ENCODE peak calls at places on chromosomes 12 and 14, in nine cellular contexts. One of them, this sample, is unnamed.

GRCh38 chr12:20629414-20630156 is 65.5 kb upstream of the SLCO1C1 start:
- DNase-seq in iris pigment epithelial cell: peak
- DNase-seq in activated T-helper 1 cell treated with anti-CD3 and anti-CD28 coated beads, Interleukin-12 subunit alpha, Interleukin-12 subunit beta, Interleukin-2, Interleukin-4 antibody, amounts not matched to agents 30 ng/mL and 10 ng/mL and 1 ng/mL, durations not matched to agents 14 hours and 24 hours and 36 hours: no peak
- DNase-seq in stimulated activated CD4-positive, alpha-beta T cell treated with anti-CD3 and anti-CD28 coated beads, TNF-alpha, amount 100 ng/mL, for 1 hour: no peak
- DNase-seq in fibroblast of pulmonary artery: peak
- DNase-seq in AG10803: peak
- DNase-seq in HFFc6: peak
- DNase-seq in psoas muscle: no peak
- DNase-seq in NCI-H446: no peak
- DNase-seq in this sample: no peak

GRCh38 chr14:101175731-101176534 is 272.4 kb upstream of the RTL1 start:
- DNase-seq in HFFc6: no peak
- DNase-seq in fibroblast of pulmonary artery: no peak
- DNase-seq in psoas muscle: no peak
- DNase-seq in NCI-H446: no peak
- DNase-seq in AG10803: no peak
- DNase-seq in stimulated activated CD4-positive, alpha-beta T cell treated with anti-CD3 and anti-CD28 coated beads, TNF-alpha, amount 100 ng/mL, for 1 hour: no peak
- DNase-seq in activated T-helper 1 cell treated with anti-CD3 and anti-CD28 coated beads, Interleukin-12 subunit alpha, Interleukin-12 subunit beta, Interleukin-2, Interleukin-4 antibody, amounts not matched to agents 30 ng/mL and 10 ng/mL and 1 ng/mL, durations not matched to agents 14 hours and 24 hours and 36 hours: no peak
- DNase-seq in iris pigment epithelial cell: no peak
- DNase-seq in this sample: no peak

GRCh38 chr14:80136358-80136757 is 74.9 kb downstream of the DIO2 start:
- DNase-seq in activated T-helper 1 cell treated with anti-CD3 and anti-CD28 coated beads, Interleukin-12 subunit alpha, Interleukin-12 subunit beta, Interleukin-2, Interleukin-4 antibody, amounts not matched to agents 30 ng/mL and 10 ng/mL and 1 ng/mL, durations not matched to agents 14 hours and 24 hours and 36 hours: no peak
- DNase-seq in iris pigment epithelial cell: peak
- DNase-seq in HFFc6: no peak
- DNase-seq in stimulated activated CD4-positive, alpha-beta T cell treated with anti-CD3 and anti-CD28 coated beads, TNF-alpha, amount 100 ng/mL, for 1 hour: no peak
- DNase-seq in fibroblast of pulmonary artery: no peak
- DNase-seq in psoas muscle: no peak
- DNase-seq in AG10803: no peak
- DNase-seq in NCI-H446: no peak
- DNase-seq in this sample: peak

GRCh38 chr12:51867796-51868428 is 19.4 kb upstream of the FIGNL2 start:
- DNase-seq in fibroblast of pulmonary artery: no peak
- DNase-seq in psoas muscle: peak
- DNase-seq in stimulated activated CD4-positive, alpha-beta T cell treated with anti-CD3 and anti-CD28 coated beads, TNF-alpha, amount 100 ng/mL, for 1 hour: no peak
- DNase-seq in AG10803: no peak
- DNase-seq in NCI-H446: no peak
- DNase-seq in HFFc6: no peak
- DNase-seq in iris pigment epithelial cell: no peak
- DNase-seq in activated T-helper 1 cell treated with anti-CD3 and anti-CD28 coated beads, Interleukin-12 subunit alpha, Interleukin-12 subunit beta, Interleukin-2, Interleukin-4 antibody, amounts not matched to agents 30 ng/mL and 10 ng/mL and 1 ng/mL, durations not matched to agents 14 hours and 24 hours and 36 hours: no peak
- DNase-seq in this sample: no peak

GRCh38 chr12:11795910-11796459 is 146.5 kb downstream of the ETV6 start:
- DNase-seq in stimulated activated CD4-positive, alpha-beta T cell treated with anti-CD3 and anti-CD28 coated beads, TNF-alpha, amount 100 ng/mL, for 1 hour: no peak
- DNase-seq in fibroblast of pulmonary artery: peak
- DNase-seq in HFFc6: peak
- DNase-seq in AG10803: peak
- DNase-seq in NCI-H446: no peak
- DNase-seq in activated T-helper 1 cell treated with anti-CD3 and anti-CD28 coated beads, Interleukin-12 subunit alpha, Interleukin-12 subunit beta, Interleukin-2, Interleukin-4 antibody, amounts not matched to agents 30 ng/mL and 10 ng/mL and 1 ng/mL, durations not matched to agents 14 hours and 24 hours and 36 hours: no peak
- DNase-seq in psoas muscle: no peak
- DNase-seq in iris pigment epithelial cell: peak
- DNase-seq in this sample: peak

GRCh38 chr12:120767071-120768024 is 41.7 kb downstream of the ACADS start:
- DNase-seq in iris pigment epithelial cell: no peak
- DNase-seq in activated T-helper 1 cell treated with anti-CD3 and anti-CD28 coated beads, Interleukin-12 subunit alpha, Interleukin-12 subunit beta, Interleukin-2, Interleukin-4 antibody, amounts not matched to agents 30 ng/mL and 10 ng/mL and 1 ng/mL, durations not matched to agents 14 hours and 24 hours and 36 hours: no peak
- DNase-seq in HFFc6: no peak
- DNase-seq in psoas muscle: no peak
- DNase-seq in AG10803: no peak
- DNase-seq in stimulated activated CD4-positive, alpha-beta T cell treated with anti-CD3 and anti-CD28 coated beads, TNF-alpha, amount 100 ng/mL, for 1 hour: no peak
- DNase-seq in NCI-H446: no peak
- DNase-seq in fibroblast of pulmonary artery: no peak
- DNase-seq in this sample: no peak

GRCh38 chr14:23078692-23079116 is 16.2 kb downstream of the ACIN1 start:
- DNase-seq in HFFc6: peak
- DNase-seq in AG10803: peak
- DNase-seq in fibroblast of pulmonary artery: peak
- DNase-seq in stimulated activated CD4-positive, alpha-beta T cell treated with anti-CD3 and anti-CD28 coated beads, TNF-alpha, amount 100 ng/mL, for 1 hour: no peak
- DNase-seq in NCI-H446: no peak
- DNase-seq in psoas muscle: peak
- DNase-seq in iris pigment epithelial cell: peak
- DNase-seq in activated T-helper 1 cell treated with anti-CD3 and anti-CD28 coated beads, Interleukin-12 subunit alpha, Interleukin-12 subunit beta, Interleukin-2, Interleukin-4 antibody, amounts not matched to agents 30 ng/mL and 10 ng/mL and 1 ng/mL, durations not matched to agents 14 hours and 24 hours and 36 hours: no peak
- DNase-seq in this sample: peak

GRCh38 chr14:52692248-52692962 is 3.0 kb downstream of the ERO1A start:
- DNase-seq in NCI-H446: no peak
- DNase-seq in activated T-helper 1 cell treated with anti-CD3 and anti-CD28 coated beads, Interleukin-12 subunit alpha, Interleukin-12 subunit beta, Interleukin-2, Interleukin-4 antibody, amounts not matched to agents 30 ng/mL and 10 ng/mL and 1 ng/mL, durations not matched to agents 14 hours and 24 hours and 36 hours: peak
- DNase-seq in iris pigment epithelial cell: peak
- DNase-seq in fibroblast of pulmonary artery: peak
- DNase-seq in HFFc6: no peak
- DNase-seq in stimulated activated CD4-positive, alpha-beta T cell treated with anti-CD3 and anti-CD28 coated beads, TNF-alpha, amount 100 ng/mL, for 1 hour: no peak
- DNase-seq in psoas muscle: no peak
- DNase-seq in AG10803: peak
- DNase-seq in this sample: no peak

GRCh38 chr14:70052990-70053389 is 135.8 kb downstream of the SLC8A3 start:
- DNase-seq in fibroblast of pulmonary artery: peak
- DNase-seq in stimulated activated CD4-positive, alpha-beta T cell treated with anti-CD3 and anti-CD28 coated beads, TNF-alpha, amount 100 ng/mL, for 1 hour: no peak
- DNase-seq in AG10803: peak
- DNase-seq in iris pigment epithelial cell: peak
- DNase-seq in NCI-H446: no peak
- DNase-seq in psoas muscle: no peak
- DNase-seq in HFFc6: no peak
- DNase-seq in activated T-helper 1 cell treated with anti-CD3 and anti-CD28 coated beads, Interleukin-12 subunit alpha, Interleukin-12 subunit beta, Interleukin-2, Interleukin-4 antibody, amounts not matched to agents 30 ng/mL and 10 ng/mL and 1 ng/mL, durations not matched to agents 14 hours and 24 hours and 36 hours: no peak
- DNase-seq in this sample: no peak

GRCh38 chr12:98532687-98533304 is 17.4 kb downstream of the TMPO start:
- DNase-seq in stimulated activated CD4-positive, alpha-beta T cell treated with anti-CD3 and anti-CD28 coated beads, TNF-alpha, amount 100 ng/mL, for 1 hour: no peak
- DNase-seq in NCI-H446: peak
- DNase-seq in fibroblast of pulmonary artery: peak
- DNase-seq in iris pigment epithelial cell: peak
- DNase-seq in psoas muscle: no peak
- DNase-seq in HFFc6: peak
- DNase-seq in AG10803: peak
- DNase-seq in activated T-helper 1 cell treated with anti-CD3 and anti-CD28 coated beads, Interleukin-12 subunit alpha, Interleukin-12 subunit beta, Interleukin-2, Interleukin-4 antibody, amounts not matched to agents 30 ng/mL and 10 ng/mL and 1 ng/mL, durations not matched to agents 14 hours and 24 hours and 36 hours: no peak
- DNase-seq in this sample: peak